ENCODE peak calls at places on chromosomes 2 and 18, in six cellular contexts. V, C, O, R, E and H are unnamed samples.

GRCh38 chr2:226364217-226364616 is 435.4 kb downstream of the IRS1 start:
- DNase-seq in E (no peak), O (no peak), C (no peak), R (no peak), V (no peak), H (no peak)

GRCh38 chr18:61333271-61333745 is at the start of gene CDH20:
- DNase-seq in V (no peak), R (no peak), O (no peak), C (no peak), E (no peak), H (no peak)

GRCh38 chr2:171217330-171217729 is 56.6 kb upstream of the TLK1 start:
- DNase-seq in R (no peak), E (no peak), C (no peak), O (no peak), V (peak; percentile 43), H (no peak)

GRCh38 chr2:40367652-40368051 is 84.2 kb downstream of the SLC8A1 start:
- DNase-seq in C (no peak), E (no peak), V (no peak), O (no peak), R (no peak), H (no peak)

GRCh38 chr2:85981579-85982247 is 92.9 kb upstream of the ST3GAL5 start:
- DNase-seq in O (no peak), E (no peak), C (no peak), V (no peak), R (no peak), H (no peak)

GRCh38 chr18:44727291-44727690 is 46.6 kb downstream of the SETBP1 start:
- DNase-seq in C (no peak), R (no peak), E (no peak), O (no peak), V (no peak), H (no peak)

GRCh38 chr2:226798422-226799210 is 1.0 kb downstream of the IRS1 start:
- DNase-seq in E (no peak), O (no peak), V (no peak), C (peak; percentile 54), R (no peak), H (peak; percentile 61)

GRCh38 chr18:75213610-75214009 is 3.0 kb downstream of the TSHZ1 start:
- DNase-seq in E (no peak), V (no peak), O (no peak), R (no peak), C (no peak), H (no peak)

GRCh38 chr2:188512456-188512855 is 220.8 kb downstream of the GULP1 start:
- DNase-seq in V (no peak), R (no peak), E (no peak), O (peak; percentile 33), C (no peak), H (no peak)

GRCh38 chr2:179021258-179021657 is 28.7 kb downstream of the CCDC141 start:
- DNase-seq in E (no peak), V (no peak), C (no peak), O (no peak), R (peak; percentile 84), H (no peak)

GRCh38 chr2:7671312-7671711 is 754.1 kb downstream of the RNF144A start:
- DNase-seq in C (no peak), R (no peak), V (no peak), E (no peak), O (no peak), H (no peak)

GRCh38 chr18:76449110-76449453 is 46.0 kb downstream of the ZNF516 start:
- DNase-seq in E (no peak), V (no peak), O (no peak), R (no peak), C (no peak), H (no peak)

GRCh38 chr18:76447268-76447890 is 47.7 kb downstream of the ZNF516 start:
- DNase-seq in C (no peak), R (no peak), V (no peak), O (no peak), E (no peak), H (no peak)

GRCh38 chr18:76446746-76447267 is 48.2 kb downstream of the ZNF516 start:
- DNase-seq in E (no peak), V (no peak), C (no peak), O (no peak), R (no peak), H (no peak)

GRCh38 chr18:76450452-76450851 is 44.6 kb downstream of the ZNF516 start:
- DNase-seq in E (no peak), V (no peak), O (no peak), R (no peak), C (no peak), H (no peak)

DNA sequence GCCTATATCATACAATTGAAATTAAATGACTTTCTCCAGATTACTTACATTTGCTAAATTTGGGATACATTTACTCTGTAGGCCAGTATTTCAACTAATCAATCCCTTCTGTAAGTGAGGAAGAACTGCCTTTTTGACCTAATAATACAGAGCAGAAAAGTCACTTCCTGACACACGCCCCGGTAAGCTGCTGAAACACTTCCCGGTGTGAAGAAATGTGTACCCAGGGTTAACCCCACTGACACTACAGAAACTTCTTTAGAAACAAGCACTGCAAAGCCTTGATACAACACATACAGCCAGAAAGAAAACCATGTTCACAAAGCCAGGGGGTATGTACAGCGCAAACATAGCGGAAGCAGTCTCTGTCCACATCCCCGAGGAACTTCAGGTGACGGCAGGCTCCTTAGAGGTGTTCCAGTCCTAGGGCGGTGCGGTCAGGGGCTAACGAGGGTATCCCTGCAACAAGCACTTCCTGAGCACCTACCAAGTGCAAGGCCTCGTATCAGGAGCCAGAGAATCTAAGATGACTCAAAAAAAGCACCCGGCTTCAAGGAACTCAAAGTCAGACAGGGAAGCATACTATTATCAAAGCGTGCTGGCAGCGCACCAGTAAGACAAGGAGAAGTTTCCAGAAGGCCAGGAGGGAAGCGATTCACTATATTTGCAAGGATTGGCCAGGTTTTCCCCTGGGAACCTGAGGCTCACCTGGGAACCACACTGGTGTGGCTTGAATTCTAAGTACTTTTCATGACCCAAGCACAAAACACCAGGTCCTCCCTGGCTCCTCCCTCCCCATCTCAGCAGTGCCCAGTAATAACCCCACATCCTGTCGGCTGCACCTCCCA is 46.6 kb downstream of the ZNF516 start:
- DNase-seq in R (no peak), C (no peak), O (no peak), E (no peak), V (no peak), H (no peak)
- TF ChIP-seq TAF1 in R (no peak), C (no peak), O (no peak), E (no peak), V (no peak), H (no peak)

GRCh38 chr2:28413152-28413895 is 20.7 kb downstream of the FOSL2 start:
- DNase-seq in V (no peak), E (peak; percentile 19), O (no peak), C (no peak), R (no peak), H (no peak)
- TF ChIP-seq POLR2A in V (no peak), E (no peak), O (no peak), C (no peak), R (no peak), H (no peak)

DNA sequence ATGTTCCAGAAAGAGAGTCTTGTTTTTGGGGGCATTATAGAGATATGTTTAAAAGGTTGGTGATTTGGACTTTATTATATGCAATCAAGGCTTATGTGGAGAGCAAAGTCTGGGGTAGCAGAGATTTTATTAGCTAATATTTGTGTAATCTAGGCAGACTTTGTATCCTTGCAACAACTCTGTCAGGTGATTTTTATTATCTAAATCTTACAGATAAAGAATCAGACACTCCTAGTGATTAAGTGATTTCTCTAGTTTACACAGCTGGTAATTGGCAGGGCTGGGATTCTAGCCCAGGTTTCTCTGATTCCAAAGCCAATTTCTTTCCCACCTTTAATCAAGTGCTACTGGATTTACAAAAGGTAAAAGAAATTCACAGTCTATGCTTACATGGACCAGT is 33.3 kb upstream of the NCK2 start:
- DNase-seq in V (no peak), E (no peak), O (no peak), C (no peak), R (no peak), H (no peak)
- TF ChIP-seq TAF1 in V (no peak), E (no peak), O (no peak), C (no peak), R (no peak), H (no peak)

GRCh38 chr2:121736462-121737336 is at the start of gene NIFK:
- DNase-seq in V (peak; percentile 95), R (peak; percentile 89), C (peak; percentile 98), E (peak; percentile 97), O (peak; percentile 96), H (peak; percentile 96)
- TF ChIP-seq POLR2A in V (peak; percentile 47), R (peak; percentile 91), C (peak; percentile 64), E (peak; percentile 89), O (peak; percentile 75), H (peak; percentile 84)